ENCODE peak calls at places on chromosomes 5 and 9, in seven cellular contexts. L is kidney, R is BE2C, H is stomach, O is fibroblast of lung, V is fibroblast of pulmonary artery, F is choroid plexus epithelial cell. N is an unnamed sample.

GRCh38 chr5:28473531-28474107 is 1435.2 kb upstream of the CDH9 start:
- DNase-seq in F (peak), R (no peak), O (peak), L (no peak), V (peak), H (no peak), N (no peak)

GRCh38 chr5:119397518-119398380 is 41.9 kb downstream of the TNFAIP8 start:
- DNase-seq in V (peak), H (no peak), L (no peak), R (no peak), O (peak), F (peak), N (no peak)

GRCh38 chr9:2234371-2234893 is 219.3 kb downstream of the SMARCA2 start:
- DNase-seq in L (no peak), R (peak), H (no peak), V (peak), F (no peak), O (peak), N (no peak)

GRCh38 chr5:31824886-31825774 is 186.2 kb downstream of the PDZD2 start:
- DNase-seq in R (peak), F (peak), V (peak), L (no peak), H (peak), O (peak), N (no peak)

GRCh38 chr5:119049824-119050449 is 20.9 kb upstream of the DMXL1 start:
- DNase-seq in V (peak), L (no peak), F (peak), O (peak), H (no peak), R (no peak), N (no peak)

GRCh38 chr9:13444696-13445095 is 165.2 kb upstream of the MPDZ start:
- DNase-seq in H (no peak), L (no peak), O (peak), V (no peak), R (no peak), F (no peak), N (no peak)

GRCh38 chr5:83026930-83027687 is 50.1 kb downstream of the TMEM167A start:
- DNase-seq in L (no peak), F (peak), R (no peak), O (peak), V (no peak), H (no peak), N (no peak)

GRCh38 chr9:16637218-16637617 is 233.3 kb downstream of the BNC2 start:
- DNase-seq in O (no peak), F (peak), R (no peak), L (no peak), V (no peak), H (no peak), N (no peak)

GRCh38 chr9:119283118-119283794 is 86.0 kb downstream of the BRINP1 start:
- DNase-seq in H (no peak), O (no peak), F (peak), L (peak), R (no peak), V (no peak), N (no peak)

GRCh38 chr9:36486933-36487481 is 85.7 kb upstream of the MELK start:
- DNase-seq in O (no peak), V (peak), L (peak), F (no peak), R (peak), H (peak), N (peak)

GRCh38 chr9:18429065-18429464 is 44.9 kb upstream of the ADAMTSL1 start:
- DNase-seq in L (no peak), R (no peak), O (peak), F (peak), V (peak), H (no peak), N (no peak)

DNA sequence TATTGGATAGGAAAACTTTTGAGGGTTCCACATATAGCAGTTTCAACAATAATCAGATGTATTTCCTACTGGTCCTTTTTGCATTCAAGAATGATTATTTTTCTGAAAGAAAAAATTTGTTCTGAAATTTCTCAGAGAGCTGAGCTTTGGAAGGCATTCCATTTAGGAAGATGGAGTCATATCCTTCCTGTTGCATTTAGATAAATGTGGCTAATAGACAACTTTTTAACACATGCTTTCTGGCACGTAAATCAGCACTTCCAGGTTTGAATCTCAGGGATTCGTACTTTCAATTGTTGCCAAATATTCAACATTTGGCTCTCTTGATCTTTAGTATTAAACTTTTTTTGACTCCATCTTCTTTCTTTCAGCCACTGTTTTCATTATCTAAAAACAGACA is 24.8 kb upstream of the TLR4 start:
- DNase-seq in H (no peak), R (no peak), V (no peak), L (no peak), O (no peak), F (no peak), N (no peak)
- TF ChIP-seq CTCF in H (no peak), R (no peak), V (no peak), L (no peak), O (no peak), F (no peak), N (no peak)

GRCh38 chr5:140925806-140926205 is 293 bp upstream of the PCDHAC1 start:
- DNase-seq in R (no peak), V (no peak), F (no peak), H (no peak), L (no peak), O (no peak), N (no peak)
- H3K4me3 ChIP-seq in R (peak), V (no peak), F (no peak), H (peak), L (peak), O (no peak), N (peak)

DNA sequence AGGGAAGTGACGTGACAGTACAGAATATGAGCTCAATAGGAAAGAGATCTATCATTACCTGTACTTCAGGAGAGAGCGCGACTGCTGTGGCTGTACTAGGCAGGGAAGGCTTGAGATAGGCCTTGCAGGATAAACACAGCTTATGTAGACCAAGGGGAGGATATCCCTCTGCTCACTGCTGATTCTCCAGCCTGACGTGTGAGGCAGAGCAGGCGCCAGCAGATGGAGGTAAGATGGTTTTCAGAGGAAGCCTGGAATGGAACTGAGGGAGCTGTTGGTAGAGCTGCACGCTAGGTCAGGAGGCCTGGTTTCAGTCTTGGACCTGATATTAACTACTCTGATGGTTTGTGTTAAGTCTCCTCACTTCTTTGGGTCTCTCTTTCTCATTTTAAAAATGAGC is 291.4 kb downstream of the YTHDC2 start:
- DNase-seq in R (no peak), O (no peak), F (no peak), V (no peak), H (no peak), L (no peak), N (no peak)
- TF ChIP-seq CTCF in R (no peak), O (no peak), F (no peak), V (no peak), H (no peak), L (no peak), N (no peak)

DNA sequence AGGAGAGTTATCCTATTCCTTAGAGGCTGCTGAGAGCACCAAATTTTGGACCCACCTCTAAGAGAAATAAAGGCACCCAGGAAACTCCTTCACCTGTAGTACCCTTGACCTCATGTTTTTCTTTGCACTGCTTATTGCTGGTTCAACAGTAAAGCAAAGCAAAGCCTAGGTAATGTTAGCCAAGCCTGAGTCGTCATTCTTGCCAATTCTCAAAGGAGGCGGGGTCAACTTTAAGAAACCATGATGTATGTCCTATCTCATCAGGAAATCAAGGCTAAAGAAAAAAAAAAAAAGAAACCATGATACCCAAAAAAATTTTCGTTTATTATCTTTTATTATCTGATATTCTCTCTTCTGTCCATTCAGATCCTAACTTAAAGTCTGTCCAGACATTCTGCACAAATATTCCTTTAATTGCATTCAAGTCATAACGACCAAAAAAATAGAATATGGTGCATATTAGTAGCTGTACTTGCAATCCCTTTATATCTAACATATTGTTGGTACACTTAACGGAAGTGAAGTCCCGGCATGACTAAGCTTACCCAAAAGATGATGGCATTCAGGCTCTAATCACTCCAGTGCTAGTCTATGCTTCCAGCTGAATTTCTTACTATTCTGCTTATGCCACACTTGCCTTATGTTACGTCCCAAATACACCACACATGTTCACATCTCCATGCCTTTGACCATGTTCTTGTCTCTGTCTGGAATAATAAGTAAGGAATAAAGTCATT is 1.8 kb downstream of the AUH start:
- DNase-seq in R (no peak), V (no peak), L (no peak), H (no peak), F (no peak), O (no peak), N (no peak)
- H3K4me3 ChIP-seq in R (peak), V (peak), L (peak), H (peak), F (peak), O (peak), N (peak)

GRCh38 chr9:69297300-69297980 is 27.6 kb upstream of the ENTREP1 start:
- DNase-seq in O (no peak), H (no peak), V (no peak), L (no peak), R (no peak), F (no peak), N (no peak)

GRCh38 chr9:69293186-69293585 is 31.8 kb upstream of the ENTREP1 start:
- DNase-seq in H (no peak), R (no peak), L (no peak), O (no peak), F (no peak), V (no peak), N (no peak)

GRCh38 chr9:69295872-69296562 is 29.0 kb upstream of the ENTREP1 start:
- DNase-seq in F (peak), H (no peak), V (peak), L (no peak), R (no peak), O (no peak), N (no peak)

DNA sequence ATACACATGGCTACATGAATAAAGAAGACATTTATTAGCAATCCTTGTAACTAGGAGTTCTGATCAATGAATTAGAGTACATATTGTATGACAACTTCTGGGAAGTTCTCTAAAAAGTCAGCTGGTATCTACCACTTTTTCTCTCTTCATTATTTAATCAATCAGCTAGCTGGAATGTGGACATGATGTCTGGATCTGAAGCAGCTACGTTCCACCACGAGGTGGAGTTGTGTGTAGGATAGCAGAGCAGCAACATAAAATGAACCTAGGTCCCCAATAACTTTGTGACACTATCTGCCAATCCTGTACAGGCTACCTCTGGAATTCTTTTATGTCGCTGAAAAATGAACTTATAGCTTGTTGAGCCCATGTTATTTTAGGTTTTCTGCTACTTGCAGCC is 32.9 kb upstream of the ENTREP1 start:
- DNase-seq in H (no peak), R (no peak), O (no peak), L (no peak), V (no peak), F (no peak), N (no peak)
- TF ChIP-seq CTCF in H (no peak), R (no peak), O (no peak), L (no peak), V (no peak), F (no peak), N (no peak)

DNA sequence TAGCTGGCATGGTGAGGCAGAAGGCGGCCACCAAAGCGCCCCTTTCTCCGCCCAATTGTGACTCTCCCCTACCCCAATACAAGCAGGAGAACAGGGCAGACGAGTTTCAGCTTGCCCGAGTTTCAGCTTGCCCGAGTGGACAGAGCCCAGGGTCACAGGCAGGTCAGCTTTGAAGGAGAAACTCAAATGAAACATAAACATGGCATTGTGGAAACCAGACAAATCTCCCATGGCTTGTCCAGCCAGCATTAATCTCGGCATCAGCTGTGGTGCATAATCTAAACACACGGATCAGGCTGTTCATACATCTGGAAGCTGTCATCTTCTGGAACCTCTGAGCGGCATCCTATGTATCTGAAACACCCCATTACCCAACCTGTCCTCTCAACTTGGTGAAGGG is 16.9 kb downstream of the PTCH1 start:
- DNase-seq in F (peak), O (peak), R (no peak), V (no peak), H (peak), L (no peak), N (no peak)
- H3K4me3 ChIP-seq in F (no peak), O (peak), R (no peak), V (no peak), H (no peak), L (no peak), N (no peak)

GRCh38 chr9:133994359-133995011 is 2.4 kb upstream of the VAV2 start:
- DNase-seq in L (peak), O (peak), V (peak), R (peak), H (peak), F (peak), N (peak)

GRCh38 chr9:133996531-133997520 is 4.7 kb upstream of the VAV2 start:
- DNase-seq in R (no peak), L (peak), F (no peak), O (no peak), H (no peak), V (no peak), N (peak)

GRCh38 chr9:133992780-133993634 is 883 bp upstream of the VAV2 start:
- DNase-seq in O (peak), R (peak), L (peak), F (peak), H (peak), V (peak), N (peak)

GRCh38 chr9:133993635-133994253 is 1.6 kb upstream of the VAV2 start:
- DNase-seq in L (no peak), R (no peak), O (no peak), V (no peak), H (no peak), F (no peak), N (no peak)

DNA sequence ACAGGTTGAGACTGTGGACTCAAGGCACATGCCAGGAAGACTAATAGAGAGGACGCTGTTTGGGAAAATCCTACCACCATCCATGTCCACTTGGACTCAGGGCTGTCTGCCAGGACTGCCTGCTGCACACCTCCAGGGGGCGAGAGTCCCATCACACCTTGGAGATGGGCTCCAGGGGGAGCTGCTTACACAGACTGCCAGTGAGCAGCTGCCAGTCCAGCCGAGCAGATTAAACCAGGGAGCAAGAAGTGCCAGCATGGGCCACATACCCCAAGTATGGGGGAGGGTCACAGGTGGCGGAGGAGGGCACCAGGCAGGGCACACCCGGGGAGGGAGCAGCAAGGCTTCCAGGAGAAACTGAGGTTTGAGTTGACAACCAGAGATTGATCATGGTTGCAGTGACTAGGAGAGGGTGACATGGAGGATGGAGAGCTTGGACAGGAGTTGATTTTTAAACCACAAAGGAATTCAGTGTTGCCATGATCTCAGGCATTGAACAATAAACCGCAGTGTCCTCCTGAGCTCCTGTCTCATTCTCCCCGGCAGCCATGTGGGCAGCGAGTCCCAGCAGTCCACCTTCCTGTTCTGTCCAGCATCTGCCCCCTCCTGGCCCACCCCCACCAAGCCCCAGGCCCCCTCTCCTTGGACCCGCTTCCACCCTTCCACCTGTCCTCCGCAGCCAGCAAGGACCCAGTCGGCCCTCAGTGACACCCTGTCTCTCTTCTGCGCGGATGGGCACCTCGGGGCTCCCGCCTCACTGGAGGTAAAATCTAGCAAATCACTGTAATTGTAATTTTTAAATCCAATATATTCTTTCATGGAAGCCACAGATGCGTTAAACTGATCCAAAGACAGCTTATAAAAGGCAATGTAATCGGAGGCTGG is 3.1 kb upstream of the VAV2 start:
- DNase-seq in V (no peak), R (peak), H (no peak), F (peak), L (peak), O (no peak), N (no peak)
- TF ChIP-seq CTCF in V (peak), R (peak), H (no peak), F (peak), L (no peak), O (peak), N (no peak)

N was measured in lower lobe of right lung.